ENCODE peak calls at places on chromosomes 5 and 9, in nine cellular contexts. H, I, W, C, M, B, U, X and S are unnamed samples.

GRCh38 chr9:20725675-20726074 is 41.6 kb downstream of the FOCAD start:
- DNase-seq in H (no peak), I (no peak), W (no peak), C (no peak), M (no peak), B (no peak), U (no peak), X (no peak), S (no peak)

GRCh38 chr9:96022445-96023031 is 147.0 kb downstream of the ERCC6L2 start:
- DNase-seq in H (no peak), I (no peak), W (no peak), C (no peak), M (no peak), B (no peak), U (peak; percentile 70), X (no peak), S (no peak)

GRCh38 chr5:13611604-13612003 is 332.9 kb downstream of the DNAH5 start:
- DNase-seq in H (no peak), I (no peak), W (no peak), C (no peak), M (no peak), B (no peak), U (no peak), X (no peak), S (no peak)

GRCh38 chr9:95981741-95982390 is 106.4 kb downstream of the ERCC6L2 start:
- DNase-seq in H (no peak), I (no peak), W (no peak), C (no peak), M (no peak), B (no peak), U (no peak), X (no peak), S (no peak)

GRCh38 chr9:94929373-94929764 is 202.9 kb downstream of the AOPEP start:
- DNase-seq in H (no peak), I (no peak), W (no peak), C (no peak), M (no peak), B (no peak), U (no peak), X (no peak), S (no peak)

GRCh38 chr5:125412561-125413535 is 666.4 kb upstream of the ZNF608 start:
- DNase-seq in H (peak; percentile 46), I (peak; percentile 96), W (peak; percentile 25), C (peak; percentile 84), M (no peak), B (no peak), U (peak; percentile 67), X (peak; percentile 74), S (peak; percentile 97)

GRCh38 chr5:114447084-114447773 is 85.4 kb downstream of the KCNN2 start:
- DNase-seq in H (no peak), I (peak; percentile 24), W (no peak), C (no peak), M (no peak), B (no peak), U (no peak), X (no peak), S (no peak)

GRCh38 chr9:133968428-133968827 is 23.7 kb downstream of the VAV2 start:
- DNase-seq in H (no peak), I (no peak), W (peak; percentile 13), C (peak; percentile 11), M (no peak), B (no peak), U (peak; percentile 39), X (peak; percentile 42), S (no peak)

GRCh38 chr5:143533978-143534763 is 130.7 kb upstream of the NR3C1 start:
- DNase-seq in H (no peak), I (no peak), W (peak; percentile 73), C (peak; percentile 27), M (no peak), B (no peak), U (no peak), X (no peak), S (no peak)

GRCh38 chr5:61322738-61323429 is 9.2 kb upstream of the ZSWIM6 start:
- DNase-seq in H (peak; percentile 33), I (peak; percentile 82), W (peak; percentile 27), C (no peak), M (no peak), B (no peak), U (peak; percentile 53), X (no peak), S (no peak)

GRCh38 chr9:27131731-27132130 is 22.7 kb downstream of the TEK start:
- DNase-seq in H (no peak), I (no peak), W (no peak), C (no peak), M (no peak), B (no peak), U (no peak), X (no peak), S (no peak)

GRCh38 chr9:88998506-88998905 is 7.2 kb downstream of the S1PR3 start:
- DNase-seq in H (no peak), I (peak; percentile 54), W (no peak), C (no peak), M (no peak), B (no peak), U (no peak), X (no peak), S (no peak)

GRCh38 chr9:131138676-131139075 is 13.3 kb downstream of the NUP214 start:
- DNase-seq in H (no peak), I (no peak), W (no peak), C (peak; percentile 77), M (no peak), B (no peak), U (no peak), X (no peak), S (no peak)

GRCh38 chr5:78511116-78511906 is 137.3 kb downstream of the LHFPL2 start:
- DNase-seq in H (no peak), I (peak; percentile 60), W (no peak), C (no peak), M (no peak), B (no peak), U (peak; percentile 63), X (no peak), S (no peak)

GRCh38 chr5:78508231-78508765 is 140.3 kb downstream of the LHFPL2 start:
- DNase-seq in H (peak; percentile 63), I (peak; percentile 59), W (no peak), C (no peak), M (no peak), B (no peak), U (no peak), X (no peak), S (no peak)

GRCh38 chr5:78507531-78507930 is 141.0 kb downstream of the LHFPL2 start:
- DNase-seq in H (no peak), I (no peak), W (no peak), C (no peak), M (no peak), B (no peak), U (no peak), X (no peak), S (no peak)

GRCh38 chr5:78509884-78510769 is 138.4 kb downstream of the LHFPL2 start:
- DNase-seq in H (no peak), I (peak; percentile 59), W (peak; percentile 88), C (peak; percentile 85), M (no peak), B (peak; percentile 2), U (peak; percentile 87), X (peak; percentile 87), S (no peak)

GRCh38 chr5:78509145-78509865 is 139.3 kb downstream of the LHFPL2 start:
- DNase-seq in H (no peak), I (peak; percentile 41), W (no peak), C (no peak), M (no peak), B (no peak), U (no peak), X (no peak), S (no peak)
- H3K4me3 ChIP-seq in H (peak overlapping the region; percentile 36), I (no peak overlapping the region), W (peak overlapping the region; percentile 36), C (no peak overlapping the region), M (no peak overlapping the region), B (peak overlapping the region; percentile 57), U (peak overlapping the region; percentile 63), X (peak overlapping the region; percentile 70), S (no peak overlapping the region)

GRCh38 chr9:75890541-75891276 is at the start of gene PCSK5:
- DNase-seq in H (peak; percentile 87), I (peak; percentile 98), W (peak; percentile 94), C (peak; percentile 91), M (no peak), B (peak; percentile 74), U (peak; percentile 93), X (peak; percentile 91), S (peak; percentile 53)
- TF ChIP-seq CTCF in H (no peak), I (peak; percentile 18), W (peak; percentile 36), C (no peak), M (no peak), B (no peak), U (peak; percentile 35), X (peak; percentile 20), S (peak; percentile 10)

GRCh38 chr5:148297695-148298094 is 14.5 kb upstream of the SPINK7 start:
- DNase-seq in H (no peak), I (no peak), W (no peak), C (no peak), M (no peak), B (no peak), U (no peak), X (no peak), S (no peak)
- H3K4me3 ChIP-seq in H (no peak overlapping the region), I (no peak overlapping the region), W (no peak overlapping the region), C (no peak overlapping the region), M (no peak overlapping the region), B (no peak overlapping the region), U (no peak overlapping the region), X (no peak overlapping the region), S (no peak overlapping the region)

GRCh38 chr5:172048170-172048422 is 41.7 kb upstream of the FBXW11 start:
- DNase-seq in H (no peak), I (no peak), W (no peak), C (no peak), M (no peak), B (no peak), U (no peak), X (no peak), S (no peak)

GRCh38 chr5:172048539-172049101 is 42.2 kb upstream of the FBXW11 start:
- DNase-seq in H (no peak), I (no peak), W (no peak), C (no peak), M (no peak), B (no peak), U (no peak), X (no peak), S (no peak)

GRCh38 chr5:172051643-172052362 is 45.4 kb upstream of the FBXW11 start:
- DNase-seq in H (no peak), I (no peak), W (no peak), C (no peak), M (no peak), B (no peak), U (no peak), X (no peak), S (no peak)

GRCh38 chr5:172050070-172050469 is 43.6 kb upstream of the FBXW11 start:
- DNase-seq in H (no peak), I (no peak), W (no peak), C (no peak), M (no peak), B (no peak), U (no peak), X (no peak), S (no peak)

DNA sequence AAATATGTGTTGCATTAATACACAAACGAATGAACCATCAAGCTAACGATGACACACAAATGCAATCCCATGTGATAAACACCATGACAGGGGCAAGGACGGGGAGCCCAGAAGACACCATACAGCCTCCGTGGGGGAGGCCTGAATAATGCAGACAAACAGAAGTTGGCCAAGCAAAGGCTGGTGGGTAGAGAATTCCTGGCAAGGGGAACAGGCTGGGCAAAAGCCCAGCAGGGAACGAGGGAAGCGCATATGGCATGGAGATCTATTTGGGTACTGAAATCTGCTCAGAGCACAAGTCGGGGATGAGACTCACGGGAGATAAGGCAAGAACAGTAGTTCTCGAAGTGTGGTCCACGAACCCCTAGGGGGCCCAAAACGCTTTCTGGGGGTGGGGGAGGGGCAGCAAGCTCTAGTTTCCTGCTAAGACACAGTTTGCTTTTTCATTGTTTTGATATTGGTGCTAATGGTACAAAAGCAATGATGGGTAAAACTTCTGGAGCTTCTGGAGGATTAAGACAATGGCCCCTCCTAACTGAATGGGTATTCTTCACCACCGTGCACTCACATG is 42.9 kb upstream of the FBXW11 start:
- DNase-seq in H (no peak), I (no peak), W (no peak), C (no peak), M (no peak), B (no peak), U (no peak), X (no peak), S (no peak)
- TF ChIP-seq CTCF in H (no peak), I (no peak), W (no peak), C (no peak), M (no peak), B (no peak), U (no peak), X (no peak), S (no peak)